ENCODE peak calls at places on chromosome 16, in six cellular contexts. One of them, this sample, is unnamed.

GRCh38 chr16:87963400-87963799 is 12.2 kb downstream of the BANP start:
- DNase-seq in mammary epithelial cell: peak; percentile 51
- DNase-seq in CD8-positive, alpha-beta T cell: peak; percentile 47
- DNase-seq in ovary: no peak
- DNase-seq in GM13976: no peak
- DNase-seq in WERI-Rb-1: no peak
- DNase-seq in this sample: no peak

GRCh38 chr16:1082266-1082951 is 9.9 kb downstream of the SSTR5 start:
- DNase-seq in CD8-positive, alpha-beta T cell: no peak
- DNase-seq in WERI-Rb-1: no peak
- DNase-seq in mammary epithelial cell: peak; percentile 52
- DNase-seq in GM13976: no peak
- DNase-seq in ovary: no peak
- DNase-seq in this sample: no peak

GRCh38 chr16:66250686-66251405 is 115.6 kb upstream of the CDH5 start:
- DNase-seq in GM13976: no peak
- DNase-seq in mammary epithelial cell: peak; percentile 32
- DNase-seq in ovary: peak; percentile 77
- DNase-seq in WERI-Rb-1: no peak
- DNase-seq in CD8-positive, alpha-beta T cell: no peak
- DNase-seq in this sample: no peak

GRCh38 chr16:54928016-54928356 is 2.7 kb upstream of the IRX5 start:
- DNase-seq in WERI-Rb-1: no peak
- DNase-seq in GM13976: no peak
- DNase-seq in ovary: no peak
- DNase-seq in mammary epithelial cell: peak; percentile 49
- DNase-seq in CD8-positive, alpha-beta T cell: no peak
- DNase-seq in this sample: no peak

GRCh38 chr16:47574091-47575054 is 113.2 kb downstream of the PHKB start:
- DNase-seq in ovary: no peak
- DNase-seq in GM13976: peak; percentile 24
- DNase-seq in mammary epithelial cell: peak; percentile 93
- DNase-seq in CD8-positive, alpha-beta T cell: no peak
- DNase-seq in WERI-Rb-1: no peak
- DNase-seq in this sample: no peak

GRCh38 chr16:65521685-65522338 is 399.9 kb upstream of the CDH11 start:
- DNase-seq in ovary: no peak
- DNase-seq in GM13976: no peak
- DNase-seq in CD8-positive, alpha-beta T cell: no peak
- DNase-seq in WERI-Rb-1: no peak
- DNase-seq in mammary epithelial cell: no peak
- DNase-seq in this sample: no peak

GRCh38 chr16:77499373-77500285 is 64.8 kb upstream of the ADAMTS18 start:
- DNase-seq in ovary: no peak
- DNase-seq in mammary epithelial cell: peak; percentile 6
- DNase-seq in WERI-Rb-1: no peak
- DNase-seq in CD8-positive, alpha-beta T cell: no peak
- DNase-seq in GM13976: no peak
- DNase-seq in this sample: no peak

GRCh38 chr16:85894266-85894665 is 4.7 kb upstream of the IRF8 start:
- DNase-seq in WERI-Rb-1: no peak
- DNase-seq in mammary epithelial cell: no peak
- DNase-seq in GM13976: no peak
- DNase-seq in ovary: no peak
- DNase-seq in CD8-positive, alpha-beta T cell: no peak
- DNase-seq in this sample: no peak

GRCh38 chr16:28494141-28494851 is at the start of gene APOBR:
- DNase-seq in WERI-Rb-1: no peak
- DNase-seq in mammary epithelial cell: no peak
- DNase-seq in ovary: no peak
- DNase-seq in GM13976: peak; percentile 90
- DNase-seq in CD8-positive, alpha-beta T cell: peak; percentile 80
- DNase-seq in this sample: peak; percentile 89

GRCh38 chr16:16196099-16196498 is 27.2 kb downstream of the ABCC6 start:
- DNase-seq in WERI-Rb-1: no peak
- DNase-seq in CD8-positive, alpha-beta T cell: no peak
- DNase-seq in GM13976: no peak
- DNase-seq in ovary: no peak
- DNase-seq in mammary epithelial cell: no peak
- DNase-seq in this sample: no peak

GRCh38 chr16:68612996-68613395 is 32.1 kb upstream of the CDH3 start:
- DNase-seq in ovary: no peak
- DNase-seq in CD8-positive, alpha-beta T cell: no peak
- DNase-seq in GM13976: no peak
- DNase-seq in mammary epithelial cell: peak; percentile 51
- DNase-seq in WERI-Rb-1: no peak
- DNase-seq in this sample: no peak

GRCh38 chr16:77922355-77922754 is 100.0 kb upstream of the CLEC3A start:
- DNase-seq in WERI-Rb-1: no peak
- DNase-seq in GM13976: no peak
- DNase-seq in ovary: no peak
- DNase-seq in CD8-positive, alpha-beta T cell: no peak
- DNase-seq in mammary epithelial cell: no peak
- DNase-seq in this sample: no peak

GRCh38 chr16:71610936-71611871 is 14.8 kb upstream of the MARVELD3 start:
- DNase-seq in mammary epithelial cell: peak; percentile 37
- DNase-seq in ovary: peak; percentile 33
- DNase-seq in CD8-positive, alpha-beta T cell: peak; percentile 68
- DNase-seq in WERI-Rb-1: peak; percentile 87
- DNase-seq in GM13976: peak; percentile 85
- DNase-seq in this sample: peak; percentile 81

GRCh38 chr16:19601083-19601976 is 45.8 kb downstream of the VPS35L start:
- DNase-seq in CD8-positive, alpha-beta T cell: peak; percentile 5
- DNase-seq in WERI-Rb-1: peak; percentile 9
- DNase-seq in GM13976: peak; percentile 41
- DNase-seq in ovary: peak; percentile 37
- DNase-seq in mammary epithelial cell: no peak
- DNase-seq in this sample: peak; percentile 44

GRCh38 chr16:75763250-75763649 is 37.0 kb upstream of the CPHXL start:
- DNase-seq in ovary: no peak
- DNase-seq in mammary epithelial cell: no peak
- DNase-seq in CD8-positive, alpha-beta T cell: no peak
- DNase-seq in GM13976: no peak
- DNase-seq in WERI-Rb-1: no peak
- DNase-seq in this sample: no peak

GRCh38 chr16:15642557-15643452 is at the start of gene MARF1:
- DNase-seq in WERI-Rb-1: peak; percentile 98
- DNase-seq in CD8-positive, alpha-beta T cell: peak; percentile 100
- DNase-seq in GM13976: peak; percentile 91
- DNase-seq in mammary epithelial cell: peak; percentile 96
- DNase-seq in ovary: peak; percentile 99
- DNase-seq in this sample: peak; percentile 88

GRCh38 chr16:86789621-86790051 is 211.3 kb downstream of the FOXL1 start:
- DNase-seq in GM13976: no peak
- DNase-seq in ovary: no peak
- DNase-seq in CD8-positive, alpha-beta T cell: no peak
- DNase-seq in mammary epithelial cell: no peak
- DNase-seq in WERI-Rb-1: no peak
- DNase-seq in this sample: no peak

GRCh38 chr16:87829123-87829980 is 40.0 kb downstream of the SLC7A5 start:
- DNase-seq in ovary: no peak
- DNase-seq in CD8-positive, alpha-beta T cell: no peak
- DNase-seq in WERI-Rb-1: peak; percentile 64
- DNase-seq in GM13976: no peak
- DNase-seq in mammary epithelial cell: no peak
- DNase-seq in this sample: no peak

GRCh38 chr16:20868890-20869289 is 31.3 kb downstream of the DCUN1D3 start:
- DNase-seq in WERI-Rb-1: no peak
- DNase-seq in ovary: peak; percentile 84
- DNase-seq in mammary epithelial cell: peak; percentile 51
- DNase-seq in CD8-positive, alpha-beta T cell: no peak
- DNase-seq in GM13976: no peak
- DNase-seq in this sample: no peak

GRCh38 chr16:27245276-27246231 is 23.0 kb downstream of the NSMCE1 start:
- DNase-seq in mammary epithelial cell: no peak
- DNase-seq in WERI-Rb-1: no peak
- DNase-seq in CD8-positive, alpha-beta T cell: no peak
- DNase-seq in GM13976: no peak
- DNase-seq in ovary: peak; percentile 46
- DNase-seq in this sample: no peak

GRCh38 chr16:8828541-8829165 is 31.0 kb downstream of the PMM2 start:
- DNase-seq in mammary epithelial cell: peak; percentile 74
- DNase-seq in GM13976: no peak
- DNase-seq in CD8-positive, alpha-beta T cell: no peak
- DNase-seq in ovary: no peak
- DNase-seq in WERI-Rb-1: no peak
- DNase-seq in this sample: no peak

GRCh38 chr16:75251280-75252048 is at the start of gene BCAR1:
- DNase-seq in CD8-positive, alpha-beta T cell: no peak
- DNase-seq in ovary: peak; percentile 86
- DNase-seq in GM13976: peak; percentile 94
- DNase-seq in mammary epithelial cell: peak; percentile 81
- DNase-seq in WERI-Rb-1: peak; percentile 92
- DNase-seq in this sample: peak; percentile 97

GRCh38 chr16:87619360-87620200 is 17.3 kb downstream of the JPH3 start:
- DNase-seq in GM13976: no peak
- DNase-seq in mammary epithelial cell: no peak
- DNase-seq in ovary: no peak
- DNase-seq in WERI-Rb-1: no peak
- DNase-seq in CD8-positive, alpha-beta T cell: no peak
- DNase-seq in this sample: no peak

DNA sequence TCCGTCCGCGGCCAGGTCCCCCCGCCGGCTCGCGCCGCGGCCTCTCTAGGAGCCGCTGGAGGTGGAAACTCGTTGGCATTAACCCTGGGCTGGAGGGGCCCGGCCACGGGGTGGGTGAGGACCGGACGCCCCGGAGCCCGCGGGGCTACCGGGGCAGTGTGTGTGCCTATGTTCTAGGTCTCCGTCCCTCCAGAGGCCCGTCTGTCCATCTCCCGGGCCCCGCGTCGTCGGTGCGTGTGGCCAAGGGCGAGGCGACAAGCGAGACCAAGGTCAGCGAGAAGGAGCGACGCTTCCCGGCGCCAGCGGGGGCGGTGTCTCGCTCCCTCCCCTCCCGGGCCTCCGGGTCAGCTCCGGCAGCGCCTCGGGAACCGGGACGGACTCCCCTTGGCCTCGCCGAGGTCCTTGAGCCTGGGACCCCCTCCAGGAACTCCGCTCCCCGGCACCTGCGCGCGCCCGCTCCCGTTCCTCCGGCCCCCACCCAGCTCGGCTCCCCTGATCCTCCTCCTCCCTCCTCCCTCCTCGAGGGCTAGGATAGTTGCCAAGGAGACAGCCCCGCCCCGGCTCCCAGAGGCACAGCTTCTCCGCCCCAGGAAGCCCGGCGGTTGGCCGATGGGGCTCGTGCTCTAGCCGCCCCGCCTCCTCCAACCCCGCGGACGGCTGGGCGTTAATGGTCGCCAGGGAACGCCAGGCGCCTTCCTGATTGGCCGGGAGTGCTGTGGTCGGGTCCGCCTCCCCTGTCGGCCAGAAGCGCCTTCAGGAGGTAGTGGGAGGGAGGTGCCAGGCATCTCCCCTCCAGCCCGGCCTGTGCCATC is 663 bp upstream of the ZNF768 start:
- DNase-seq in ovary: peak; percentile 99
- DNase-seq in WERI-Rb-1: peak; percentile 99
- DNase-seq in CD8-positive, alpha-beta T cell: peak; percentile 86
- DNase-seq in GM13976: peak; percentile 97
- DNase-seq in mammary epithelial cell: peak; percentile 98
- DNase-seq in this sample: peak; percentile 99
- TF ChIP-seq CTCF in ovary: peak; percentile 51
- TF ChIP-seq CTCF in WERI-Rb-1: peak; percentile 48
- TF ChIP-seq CTCF in CD8-positive, alpha-beta T cell: no peak
- TF ChIP-seq CTCF in GM13976: no peak
- TF ChIP-seq CTCF in mammary epithelial cell: no peak
- TF ChIP-seq CTCF in this sample: peak; percentile 4

GRCh38 chr16:49754495-49755290 is 101.2 kb downstream of the ZNF423 start:
- DNase-seq in GM13976: no peak
- DNase-seq in CD8-positive, alpha-beta T cell: no peak
- DNase-seq in ovary: no peak
- DNase-seq in mammary epithelial cell: no peak
- DNase-seq in WERI-Rb-1: no peak
- DNase-seq in this sample: no peak

GRCh38 chr16:49757744-49758069 is 98.2 kb downstream of the ZNF423 start:
- DNase-seq in GM13976: no peak
- DNase-seq in ovary: no peak
- DNase-seq in WERI-Rb-1: peak; percentile 56
- DNase-seq in mammary epithelial cell: no peak
- DNase-seq in CD8-positive, alpha-beta T cell: no peak
- DNase-seq in this sample: no peak

GRCh38 chr16:49756971-49757743 is 98.8 kb downstream of the ZNF423 start:
- DNase-seq in mammary epithelial cell: no peak
- DNase-seq in WERI-Rb-1: no peak
- DNase-seq in GM13976: no peak
- DNase-seq in ovary: no peak
- DNase-seq in CD8-positive, alpha-beta T cell: no peak
- DNase-seq in this sample: no peak

GRCh38 chr16:49755716-49756115 is 100.2 kb downstream of the ZNF423 start:
- DNase-seq in ovary: no peak
- DNase-seq in GM13976: no peak
- DNase-seq in mammary epithelial cell: no peak
- DNase-seq in WERI-Rb-1: no peak
- DNase-seq in CD8-positive, alpha-beta T cell: no peak
- DNase-seq in this sample: no peak

DNA sequence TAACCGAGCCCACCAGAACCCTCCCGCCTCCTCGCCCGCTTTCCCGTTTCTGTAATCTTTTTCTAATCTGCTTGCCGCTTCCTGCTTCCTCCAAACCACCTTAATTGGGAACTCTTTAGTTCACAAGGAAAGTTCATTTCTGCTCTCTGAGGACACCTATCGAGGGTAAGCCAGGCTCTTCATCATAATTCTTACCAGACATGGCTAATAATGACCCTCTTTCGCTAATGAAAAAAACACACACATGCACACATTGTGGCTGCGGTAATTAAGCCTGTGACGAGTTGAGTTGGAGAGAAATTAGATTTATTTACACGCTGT is 100.7 kb downstream of the ZNF423 start:
- DNase-seq in WERI-Rb-1: peak; percentile 72
- DNase-seq in ovary: no peak
- DNase-seq in mammary epithelial cell: no peak
- DNase-seq in GM13976: no peak
- DNase-seq in CD8-positive, alpha-beta T cell: no peak
- DNase-seq in this sample: no peak
- TF ChIP-seq CTCF in WERI-Rb-1: peak; percentile 37
- TF ChIP-seq CTCF in ovary: peak; percentile 41
- TF ChIP-seq CTCF in mammary epithelial cell: no peak
- TF ChIP-seq CTCF in GM13976: no peak
- TF ChIP-seq CTCF in CD8-positive, alpha-beta T cell: no peak
- TF ChIP-seq CTCF in this sample: peak; percentile 16

DNA sequence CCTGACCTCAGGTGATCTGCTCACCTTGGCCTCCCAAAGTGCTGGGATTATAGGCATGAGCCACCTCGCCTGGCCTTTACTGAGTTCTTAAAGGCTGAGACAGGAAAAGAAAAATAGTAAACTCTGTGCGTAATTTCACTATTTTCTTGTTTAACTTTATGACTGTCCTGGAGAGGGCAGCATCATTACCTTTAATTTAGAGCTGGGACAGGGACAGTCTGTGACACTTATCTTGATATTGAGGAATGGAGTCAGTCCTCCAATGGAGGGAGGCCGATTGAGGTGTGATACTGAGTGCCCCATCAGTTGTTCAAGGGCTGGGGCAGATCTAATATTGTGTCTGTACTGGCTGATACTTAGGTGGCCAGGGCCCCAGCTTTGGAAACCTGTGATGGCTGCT is 21.5 kb upstream of the SPN start:
- DNase-seq in mammary epithelial cell: no peak
- DNase-seq in ovary: no peak
- DNase-seq in WERI-Rb-1: no peak
- DNase-seq in CD8-positive, alpha-beta T cell: no peak
- DNase-seq in GM13976: peak; percentile 62
- DNase-seq in this sample: peak; percentile 51
- TF ChIP-seq CTCF in mammary epithelial cell: no peak
- TF ChIP-seq CTCF in ovary: no peak
- TF ChIP-seq CTCF in WERI-Rb-1: peak; percentile 10
- TF ChIP-seq CTCF in CD8-positive, alpha-beta T cell: no peak
- TF ChIP-seq CTCF in GM13976: no peak
- TF ChIP-seq CTCF in this sample: peak; percentile 50

GRCh38 chr16:69798466-69798865 is 36.3 kb downstream of the WWP2 start:
- DNase-seq in mammary epithelial cell: no peak
- DNase-seq in ovary: no peak
- DNase-seq in CD8-positive, alpha-beta T cell: no peak
- DNase-seq in GM13976: no peak
- DNase-seq in WERI-Rb-1: no peak
- DNase-seq in this sample: no peak
- TF ChIP-seq CTCF in mammary epithelial cell: no peak
- TF ChIP-seq CTCF in ovary: no peak
- TF ChIP-seq CTCF in CD8-positive, alpha-beta T cell: no peak
- TF ChIP-seq CTCF in GM13976: no peak
- TF ChIP-seq CTCF in WERI-Rb-1: peak; percentile 21
- TF ChIP-seq CTCF in this sample: no peak

This sample was measured in GM13977.